ENCODE peak calls at places on chromosomes 3 and 15, in five cellular contexts. P is B cell; Q is NCI-H345; N is iPS-NIHi11; Z is activated naive CD4-positive, alpha-beta T cell treated with anti-CD3 and anti-CD28 coated beads, Interleukin-2, amount 10 ng/mL, durations not matched to agents 7 days and 5 days. L is an unnamed sample.

GRCh38 chr3:194313642-194314430 is 37.3 kb downstream of the CPN2 start:
- DNase-seq in Q (peak; percentile 15), N (no peak), Z (peak; percentile 20), P (no peak), L (no peak)

GRCh38 chr3:169847896-169848295 is 21.8 kb downstream of the LRRC31 start:
- DNase-seq in P (no peak), Q (peak; percentile 74), N (no peak), Z (no peak), L (peak; percentile 12)

GRCh38 chr15:93861413-93861812 is 369.9 kb upstream of the MCTP2 start:
- DNase-seq in P (no peak), N (no peak), Q (no peak), Z (no peak), L (peak; percentile 67)

GRCh38 chr15:94206463-94207167 is 24.7 kb upstream of the MCTP2 start:
- DNase-seq in Q (no peak), Z (peak; percentile 53), N (no peak), P (no peak), L (peak; percentile 78)

GRCh38 chr3:120684896-120685295 is 2.9 kb upstream of the HGD start:
- DNase-seq in Z (no peak), P (no peak), Q (no peak), N (no peak), L (no peak)

GRCh38 chr3:72265250-72265649 is 480.3 kb upstream of the PROK2 start:
- DNase-seq in Q (no peak), N (peak; percentile 44), P (no peak), Z (no peak), L (no peak)

GRCh38 chr3:151814588-151814987 is 672 bp downstream of the AADAC start:
- DNase-seq in P (no peak), Z (no peak), N (no peak), Q (no peak), L (no peak)

GRCh38 chr15:28892789-28893610 is 7.2 kb downstream of the APBA2 start:
- DNase-seq in Q (peak; percentile 18), N (no peak), P (no peak), Z (no peak), L (no peak)

GRCh38 chr3:16828815-16829214 is 55.9 kb upstream of the PLCL2 start:
- DNase-seq in N (peak; percentile 59), P (peak; percentile 70), Q (no peak), Z (peak; percentile 72), L (no peak)

GRCh38 chr15:37789881-37790280 is 144.6 kb upstream of the TMCO5A start:
- DNase-seq in P (no peak), N (no peak), Z (no peak), Q (no peak), L (no peak)

GRCh38 chr3:42847731-42848130 is 27.9 kb downstream of the CYP8B1 start:
- DNase-seq in Q (no peak), P (peak; percentile 53), Z (no peak), N (no peak), L (no peak)

L was measured in DND-41.